ENCODE peak calls at places on chromosomes 7 and 10, in ten cellular contexts. P is RWPE2, T is OCI-LY7, H is dorsolateral prefrontal cortex, V is adrenal gland, A is fibroblast of lung, M is cardiac muscle cell, L is tibial artery, E is transverse colon, C is endothelial cell of umbilical vein. K is an unnamed sample.

GRCh38 chr10:79416578-79417255 is 28.7 kb downstream of the ZCCHC24 start:
- DNase-seq in M (no peak), A (no peak), C (no peak), H (no peak), L (no peak), P (no peak), E (no peak), V (no peak), T (no peak), K (no peak)

GRCh38 chr7:1691601-1692499 is 21.8 kb downstream of the ELFN1 start:
- DNase-seq in P (peak), M (no peak), T (no peak), C (no peak), E (no peak), V (no peak), L (no peak), A (peak), H (peak), K (no peak)

GRCh38 chr7:99748846-99749579 is 14.0 kb upstream of the CYP3A7 start:
- DNase-seq in M (no peak), P (no peak), A (no peak), T (no peak), L (no peak), H (no peak), C (no peak), E (no peak), V (no peak), K (no peak)

GRCh38 chr7:97004931-97005763 is at the start of gene DLX6:
- DNase-seq in L (no peak), C (no peak), M (peak), E (peak), A (peak), V (no peak), T (no peak), P (no peak), H (peak), K (peak)

GRCh38 chr10:90920986-90921643 is at the start of gene ANKRD1:
- DNase-seq in M (peak), C (peak), H (no peak), T (no peak), L (no peak), P (peak), E (no peak), V (no peak), A (peak), K (peak)

GRCh38 chr7:26178272-26178960 is 22.1 kb downstream of the HNRNPA2B1 start:
- DNase-seq in V (no peak), H (no peak), C (no peak), A (no peak), M (no peak), E (no peak), L (no peak), P (no peak), T (no peak), K (no peak)

GRCh38 chr7:157310676-157311185 is 26.1 kb upstream of the DNAJB6 start:
- DNase-seq in E (no peak), M (no peak), T (no peak), C (no peak), V (no peak), L (no peak), P (no peak), A (peak), H (no peak), K (no peak)

GRCh38 chr7:119096683-119097082 is 872.2 kb downstream of the ANKRD7 start:
- DNase-seq in M (no peak), P (no peak), L (no peak), V (no peak), A (no peak), H (no peak), C (no peak), T (no peak), E (no peak), K (no peak)

GRCh38 chr7:6533893-6534804 is 17.1 kb downstream of the GRID2IP start:
- DNase-seq in T (no peak), A (no peak), H (no peak), V (no peak), L (no peak), P (no peak), C (peak), E (peak), M (no peak), K (no peak)

GRCh38 chr10:106740-107139 is 28.5 kb upstream of the ZMYND11 start:
- DNase-seq in L (no peak), C (no peak), T (no peak), H (no peak), M (no peak), A (no peak), E (no peak), V (no peak), P (no peak), K (no peak)

GRCh38 chr10:33706191-33706590 is 371.7 kb upstream of the NRP1 start:
- DNase-seq in P (no peak), C (no peak), M (peak), H (no peak), A (peak), T (no peak), E (peak), L (peak), V (no peak), K (no peak)

GRCh38 chr7:137987968-137988367 is 13.9 kb downstream of the CREB3L2 start:
- DNase-seq in M (no peak), T (peak), V (no peak), E (peak), P (no peak), A (no peak), L (peak), H (no peak), C (no peak), K (no peak)

GRCh38 chr7:110519851-110520250 is 571.1 kb upstream of the LRRN3 start:
- DNase-seq in C (no peak), P (no peak), H (no peak), E (no peak), M (no peak), T (no peak), A (no peak), L (no peak), V (no peak), K (no peak)

GRCh38 chr7:74587435-74588126 is 69.9 kb upstream of the GTF2I start:
- DNase-seq in H (peak), A (peak), M (peak), C (peak), V (peak), E (peak), P (peak), T (peak), L (peak), K (peak)

GRCh38 chr7:121049028-121049791 is 60.7 kb downstream of the CPED1 start:
- DNase-seq in M (no peak), L (no peak), E (no peak), C (no peak), V (no peak), H (no peak), A (peak), T (no peak), P (no peak), K (no peak)

GRCh38 chr7:2609001-2609411 is 22.8 kb upstream of the TTYH3 start:
- DNase-seq in M (peak), A (no peak), V (peak), E (no peak), C (peak), T (peak), L (no peak), H (no peak), P (no peak), K (peak)

GRCh38 chr10:21160116-21160515 is 263.0 kb upstream of the NEBL start:
- DNase-seq in M (no peak), C (no peak), E (no peak), T (no peak), V (no peak), H (no peak), L (no peak), P (no peak), A (no peak), K (no peak)

GRCh38 chr7:46589282-46589681 is 668.2 kb upstream of the IGFBP3 start:
- DNase-seq in T (no peak), L (no peak), P (no peak), M (peak), A (no peak), E (no peak), H (no peak), C (peak), V (no peak), K (no peak)

GRCh38 chr10:117543245-117543998 is 876 bp downstream of the EMX2 start:
- DNase-seq in P (no peak), E (no peak), M (peak), V (no peak), H (no peak), C (no peak), T (no peak), L (no peak), A (no peak), K (no peak)

GRCh38 chr10:88232029-88232895 is 350.9 kb downstream of the RNLS start:
- DNase-seq in M (peak), E (peak), P (no peak), A (peak), T (no peak), H (no peak), L (peak), C (no peak), V (peak), K (no peak)

GRCh38 chr10:77591238-77591880 is 46.2 kb downstream of the KCNMA1 start:
- DNase-seq in C (no peak), H (no peak), A (no peak), M (no peak), P (no peak), T (no peak), V (no peak), E (no peak), L (no peak), K (no peak)
- TF ChIP-seq CTCF in C (no peak), H (no peak), A (no peak), M (no peak), P (no peak), T (no peak), V (no peak), E (no peak), L (no peak), K (no peak)

DNA sequence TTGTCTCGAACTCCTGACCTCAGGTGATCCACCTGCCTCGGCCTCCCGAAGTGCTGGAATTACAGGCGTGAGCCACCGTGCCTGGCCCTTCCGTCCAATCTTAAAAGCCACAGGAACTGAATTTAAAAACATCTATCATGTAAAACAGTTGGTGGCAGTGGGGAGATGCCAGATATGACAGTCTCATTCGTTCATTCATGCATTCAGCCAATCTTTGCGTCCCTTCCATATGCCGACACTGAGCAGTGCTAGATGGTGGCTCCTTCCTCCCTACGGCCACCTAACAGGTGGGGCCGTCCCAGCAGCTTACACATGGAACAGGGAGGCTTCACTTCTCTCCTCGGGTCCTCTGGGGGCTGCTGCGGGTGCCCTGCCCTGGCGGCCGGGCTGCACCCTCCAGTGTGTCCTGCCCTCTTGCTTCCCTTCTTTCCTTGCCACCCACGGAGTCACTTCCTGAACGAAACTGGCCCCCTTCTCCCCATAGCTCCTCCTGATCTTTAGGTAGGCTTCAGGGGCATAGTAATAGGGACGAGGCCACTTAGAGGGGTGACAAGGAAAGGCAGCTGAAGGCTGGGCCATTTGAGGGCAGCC is 53.7 kb downstream of the PROSER2 start:
- DNase-seq in A (no peak), M (no peak), H (no peak), P (no peak), V (no peak), E (no peak), L (no peak), C (no peak), T (no peak), K (no peak)
- H3K27ac ChIP-seq in A (no peak), M (no peak), H (no peak), P (peak), V (no peak), E (no peak), L (no peak), C (no peak), T (no peak), K (peak)

DNA sequence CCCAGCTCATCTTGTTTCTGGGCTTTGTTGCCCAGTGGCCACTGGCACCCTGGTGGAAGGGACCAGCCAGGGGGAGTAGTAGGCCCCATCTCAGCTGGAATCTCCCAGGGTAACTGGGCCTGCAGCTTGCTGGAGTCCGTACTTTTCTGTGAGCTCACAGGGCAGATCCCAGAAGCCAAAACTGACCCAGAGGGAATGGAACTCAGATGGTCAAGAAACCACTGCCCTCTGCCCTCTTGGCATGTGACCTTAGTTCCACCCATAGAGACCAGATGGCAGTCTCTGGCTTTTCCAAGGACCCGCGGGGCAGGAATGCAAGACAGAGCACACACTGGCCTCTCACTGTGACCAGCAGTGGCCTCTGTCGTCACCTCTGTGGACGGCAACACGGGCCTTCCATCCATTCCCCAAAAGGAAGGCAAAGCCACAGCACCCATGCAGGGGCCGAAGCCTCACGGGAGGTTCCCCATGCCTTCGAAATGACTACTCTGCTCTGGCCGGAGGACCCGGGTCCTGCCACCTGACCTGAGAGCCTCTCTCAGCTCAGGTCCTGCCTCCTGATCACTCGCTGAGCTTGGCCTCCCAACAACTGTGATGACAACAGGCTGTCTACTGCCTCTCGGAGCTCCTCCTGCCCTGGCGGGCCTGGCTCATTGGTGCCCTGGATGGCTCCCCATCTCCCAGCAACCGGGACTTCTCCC is 30.0 kb downstream of the MYL10 start:
- DNase-seq in T (no peak), A (no peak), V (peak), H (no peak), P (no peak), E (no peak), M (no peak), L (peak), C (no peak), K (no peak)
- TF ChIP-seq CTCF in T (no peak), A (no peak), V (no peak), H (no peak), P (no peak), E (no peak), M (no peak), L (no peak), C (no peak), K (no peak)

GRCh38 chr7:155276800-155277375 is 20.8 kb upstream of the INSIG1 start:
- DNase-seq in E (no peak), H (no peak), A (no peak), T (no peak), L (no peak), C (no peak), M (no peak), V (no peak), P (no peak), K (no peak)
- H3K27ac ChIP-seq in E (no peak), H (no peak), A (no peak), T (no peak), L (no peak), C (no peak), M (no peak), V (no peak), P (no peak), K (no peak)

DNA sequence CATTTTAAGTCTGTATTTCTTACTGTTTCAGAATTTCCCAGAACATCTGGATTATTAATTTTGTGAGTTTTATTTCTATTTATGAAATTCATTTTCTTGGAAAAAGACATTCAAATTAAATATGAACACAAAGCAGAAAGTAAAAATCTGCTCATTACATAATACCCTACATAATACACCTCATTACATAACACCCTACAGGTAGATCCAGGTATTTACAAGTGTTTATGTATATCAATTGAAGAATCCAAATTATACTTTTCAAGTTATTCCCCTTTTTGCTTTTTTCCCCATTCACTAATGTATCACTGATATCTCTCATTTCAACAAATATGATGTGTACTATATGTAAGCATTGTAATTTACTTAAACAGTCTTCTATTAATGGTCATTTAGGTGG is 129.1 kb downstream of the USP6NL start:
- DNase-seq in T (no peak), P (no peak), E (no peak), A (no peak), V (no peak), C (no peak), L (no peak), M (no peak), H (no peak), K (no peak)
- TF ChIP-seq CTCF in T (peak), P (no peak), E (no peak), A (no peak), V (no peak), C (no peak), L (no peak), M (no peak), H (no peak), K (no peak)

DNA sequence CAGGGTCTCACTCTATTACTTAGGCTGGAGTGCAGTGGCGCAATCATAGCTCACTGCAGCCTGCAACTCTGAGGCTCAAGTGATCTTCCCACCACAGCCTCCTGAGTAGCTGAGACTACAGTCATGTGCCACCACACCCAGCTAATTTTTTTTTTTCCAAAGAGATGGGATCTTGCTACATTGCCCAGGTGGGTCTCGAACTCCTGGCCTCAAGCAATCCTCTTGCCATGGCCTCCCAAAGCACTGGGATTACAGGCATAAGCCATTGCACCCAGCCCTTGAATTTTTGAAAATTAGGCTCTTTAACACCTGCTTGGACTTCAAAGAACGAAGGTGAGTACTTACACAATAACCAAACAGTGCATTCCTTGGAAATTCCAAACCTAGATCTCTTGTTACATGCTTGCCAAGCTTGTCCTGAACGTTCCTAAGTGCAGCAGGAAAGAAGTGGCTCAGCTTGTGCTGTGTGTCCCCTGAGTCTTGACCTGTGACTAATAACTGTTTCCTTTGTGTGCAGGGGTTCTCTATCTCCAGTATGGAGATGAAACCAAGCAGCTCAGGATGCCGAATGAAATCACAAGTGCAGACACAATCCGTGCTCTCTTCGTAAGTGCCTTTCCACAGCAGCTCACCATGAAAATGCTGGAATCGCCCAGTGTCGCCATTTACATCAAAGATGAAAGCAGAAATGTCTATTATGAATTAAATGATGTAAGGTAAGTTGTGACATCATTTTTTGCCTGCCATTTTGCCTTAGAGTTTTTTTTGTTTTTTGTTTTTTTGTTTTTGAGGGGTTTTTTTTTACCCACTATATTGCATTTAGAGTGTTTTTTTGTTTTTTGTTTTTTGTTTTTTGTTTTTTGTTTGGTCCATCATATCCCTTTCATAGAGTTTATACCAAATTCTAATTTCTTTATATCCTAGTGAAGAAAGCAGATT is 223.8 kb downstream of the KIAA1217 start:
- DNase-seq in P (no peak), L (no peak), E (no peak), C (no peak), H (no peak), M (no peak), A (peak), T (no peak), V (no peak), K (no peak)
- H3K27ac ChIP-seq in P (peak), L (no peak), E (no peak), C (no peak), H (no peak), M (no peak), A (no peak), T (no peak), V (no peak), K (no peak)

DNA sequence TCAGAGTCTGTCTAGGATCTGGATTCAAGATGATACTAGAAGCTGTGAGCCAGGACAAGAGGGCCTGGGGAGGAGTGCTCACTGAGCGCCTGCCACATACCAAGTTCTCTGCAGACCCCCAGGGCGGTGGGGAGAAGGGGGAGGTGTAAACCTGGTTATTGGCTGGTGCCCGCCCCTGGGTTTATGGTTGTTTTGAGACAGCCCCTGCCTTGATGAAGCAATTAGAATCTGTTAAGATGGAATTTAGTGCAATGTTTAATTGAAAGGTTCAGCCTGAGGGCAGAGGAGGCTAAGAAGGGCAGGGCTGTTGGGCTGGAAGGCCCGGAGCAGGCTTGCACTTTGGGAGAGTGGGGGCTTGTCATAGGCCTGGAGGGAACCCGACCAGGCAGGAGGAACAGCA is 42.7 kb downstream of the PRF1 start:
- DNase-seq in H (no peak), M (no peak), C (no peak), A (no peak), E (no peak), P (no peak), L (no peak), V (no peak), T (no peak), K (no peak)
- TF ChIP-seq CTCF in H (no peak), M (no peak), C (no peak), A (no peak), E (no peak), P (no peak), L (no peak), V (no peak), T (no peak), K (no peak)